ENCODE peak calls at places on chromosomes 11 and 22, in five cellular contexts. One of them, this sample, is unnamed.

GRCh38 chr11:130613396-130613795 is 165.0 kb downstream of the ADAMTS15 start:
- DNase-seq in fibroblast of lung: no peak
- DNase-seq in A549: no peak
- DNase-seq in MM.1S: no peak
- DNase-seq in tibial nerve: no peak
- DNase-seq in this sample: no peak

GRCh38 chr11:94623120-94623735 is 56.1 kb downstream of the PIWIL4 start:
- DNase-seq in fibroblast of lung: peak
- DNase-seq in A549: peak
- DNase-seq in MM.1S: peak
- DNase-seq in tibial nerve: peak
- DNase-seq in this sample: no peak

GRCh38 chr11:27300974-27301373 is 62.0 kb downstream of the CCDC34 start:
- DNase-seq in fibroblast of lung: peak
- DNase-seq in A549: no peak
- DNase-seq in MM.1S: no peak
- DNase-seq in tibial nerve: no peak
- DNase-seq in this sample: no peak

GRCh38 chr11:44014968-44015623 is 32.7 kb upstream of the ACCSL start:
- DNase-seq in fibroblast of lung: peak
- DNase-seq in A549: no peak
- DNase-seq in MM.1S: no peak
- DNase-seq in tibial nerve: no peak
- DNase-seq in this sample: no peak

GRCh38 chr11:130668751-130669150 is 220.3 kb downstream of the ADAMTS15 start:
- DNase-seq in fibroblast of lung: no peak
- DNase-seq in A549: no peak
- DNase-seq in MM.1S: no peak
- DNase-seq in tibial nerve: no peak
- DNase-seq in this sample: no peak

GRCh38 chr11:30445056-30445455 is 122.2 kb downstream of the ARL14EP start:
- DNase-seq in fibroblast of lung: no peak
- DNase-seq in A549: no peak
- DNase-seq in MM.1S: no peak
- DNase-seq in tibial nerve: no peak
- DNase-seq in this sample: no peak

GRCh38 chr22:38549106-38549884 is 20.7 kb downstream of the DMC1 start:
- DNase-seq in fibroblast of lung: no peak
- DNase-seq in A549: no peak
- DNase-seq in MM.1S: no peak
- DNase-seq in tibial nerve: no peak
- DNase-seq in this sample: no peak

GRCh38 chr11:27830206-27830605 is 130.0 kb upstream of the BDNF start:
- DNase-seq in fibroblast of lung: no peak
- DNase-seq in A549: no peak
- DNase-seq in MM.1S: no peak
- DNase-seq in tibial nerve: no peak
- DNase-seq in this sample: no peak

GRCh38 chr11:126917531-126918204 is 82.9 kb downstream of the KIRREL3 start:
- DNase-seq in fibroblast of lung: peak
- DNase-seq in A549: peak
- DNase-seq in MM.1S: no peak
- DNase-seq in tibial nerve: no peak
- DNase-seq in this sample: no peak

GRCh38 chr22:50731811-50732624 is 6.0 kb upstream of the ACR start:
- DNase-seq in fibroblast of lung: peak
- DNase-seq in A549: peak
- DNase-seq in MM.1S: peak
- DNase-seq in tibial nerve: no peak
- DNase-seq in this sample: no peak

GRCh38 chr11:29159552-29160465 is 857.0 kb downstream of the KCNA4 start:
- DNase-seq in fibroblast of lung: peak
- DNase-seq in A549: peak
- DNase-seq in MM.1S: peak
- DNase-seq in tibial nerve: no peak
- DNase-seq in this sample: no peak

GRCh38 chr11:64713031-64713780 is 9.8 kb downstream of the NRXN2 start:
- DNase-seq in fibroblast of lung: peak
- DNase-seq in A549: peak
- DNase-seq in MM.1S: peak
- DNase-seq in tibial nerve: no peak
- DNase-seq in this sample: no peak

GRCh38 chr11:3161720-3162409 is 3.2 kb downstream of the OSBPL5 start:
- DNase-seq in fibroblast of lung: no peak
- DNase-seq in A549: no peak
- DNase-seq in MM.1S: no peak
- DNase-seq in tibial nerve: no peak
- DNase-seq in this sample: no peak

GRCh38 chr11:37770145-37770544 is 1172.1 kb upstream of the RAG2 start:
- DNase-seq in fibroblast of lung: peak
- DNase-seq in A549: no peak
- DNase-seq in MM.1S: no peak
- DNase-seq in tibial nerve: no peak
- DNase-seq in this sample: no peak

GRCh38 chr22:37731804-37732471 is 35.1 kb downstream of the TRIOBP start:
- DNase-seq in fibroblast of lung: no peak
- DNase-seq in A549: peak
- DNase-seq in MM.1S: no peak
- DNase-seq in tibial nerve: no peak
- DNase-seq in this sample: no peak

GRCh38 chr22:39510529-39511149 is 8.5 kb downstream of the MIEF1 start:
- DNase-seq in fibroblast of lung: no peak
- DNase-seq in A549: no peak
- DNase-seq in MM.1S: no peak
- DNase-seq in tibial nerve: no peak
- DNase-seq in this sample: no peak

GRCh38 chr11:16902182-16902581 is 112.0 kb downstream of the PLEKHA7 start:
- DNase-seq in fibroblast of lung: peak
- DNase-seq in A549: no peak
- DNase-seq in MM.1S: no peak
- DNase-seq in tibial nerve: no peak
- DNase-seq in this sample: no peak

GRCh38 chr22:50703726-50704509 is 31.3 kb downstream of the SHANK3 start:
- DNase-seq in fibroblast of lung: no peak
- DNase-seq in A549: no peak
- DNase-seq in MM.1S: no peak
- DNase-seq in tibial nerve: no peak
- DNase-seq in this sample: no peak

DNA sequence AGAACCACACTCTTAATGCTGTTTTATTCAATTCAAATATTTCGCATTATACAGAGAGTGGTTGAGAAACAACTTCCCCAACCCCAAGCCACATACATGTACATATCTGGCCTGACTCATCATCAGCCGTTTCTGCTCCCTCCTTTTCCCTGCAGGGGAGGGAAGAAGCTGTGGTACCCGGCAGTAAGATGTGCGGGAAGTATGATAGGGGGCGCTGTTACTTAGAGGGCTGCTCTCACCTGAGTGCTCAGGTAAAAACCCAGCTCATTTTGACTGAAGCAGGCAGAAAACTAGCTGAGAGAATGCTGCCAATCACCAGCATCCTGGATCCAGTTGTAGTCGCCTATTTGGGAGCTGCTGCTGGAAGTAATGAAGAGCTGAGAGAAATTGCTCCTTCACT is 85.6 kb downstream of the NELL1 start:
- DNase-seq in fibroblast of lung: no peak
- DNase-seq in A549: peak
- DNase-seq in MM.1S: no peak
- DNase-seq in tibial nerve: no peak
- DNase-seq in this sample: no peak
- TF ChIP-seq CTCF in fibroblast of lung: no peak
- TF ChIP-seq CTCF in A549: no peak
- TF ChIP-seq CTCF in MM.1S: peak
- TF ChIP-seq CTCF in tibial nerve: no peak
- TF ChIP-seq CTCF in this sample: no peak

DNA sequence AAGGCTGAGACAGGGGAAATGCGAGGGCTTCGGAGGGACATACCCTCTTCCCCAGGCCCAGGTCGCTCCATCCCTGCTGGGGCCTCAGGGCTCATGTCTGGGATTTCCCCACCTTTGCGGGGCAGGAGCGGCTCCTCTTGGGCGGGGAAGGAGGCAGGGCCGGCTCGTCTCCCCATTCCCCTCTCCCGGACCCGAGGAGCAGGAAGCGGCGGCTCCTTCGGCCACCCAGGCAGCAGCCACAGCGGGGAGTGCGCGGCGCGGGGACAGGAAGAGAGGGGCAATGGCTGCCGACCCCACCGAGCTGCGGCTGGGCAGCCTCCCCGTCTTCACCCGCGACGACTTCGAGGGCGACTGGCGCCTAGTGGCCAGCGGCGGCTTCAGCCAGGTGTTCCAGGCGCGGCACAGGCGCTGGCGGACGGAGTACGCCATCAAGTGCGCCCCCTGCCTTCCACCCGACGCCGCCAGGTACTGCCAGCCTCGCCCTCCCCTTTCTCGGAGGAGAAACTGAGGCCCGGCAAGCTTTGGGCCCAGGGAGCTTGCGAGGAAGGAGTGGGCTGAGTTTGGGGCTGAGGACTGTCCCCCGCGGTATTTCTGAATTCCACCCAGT is at the start of gene ANKK1:
- DNase-seq in fibroblast of lung: no peak
- DNase-seq in A549: no peak
- DNase-seq in MM.1S: no peak
- DNase-seq in tibial nerve: no peak
- DNase-seq in this sample: no peak
- TF ChIP-seq CTCF in fibroblast of lung: no peak
- TF ChIP-seq CTCF in A549: no peak
- TF ChIP-seq CTCF in MM.1S: no peak
- TF ChIP-seq CTCF in tibial nerve: no peak
- TF ChIP-seq CTCF in this sample: no peak

DNA sequence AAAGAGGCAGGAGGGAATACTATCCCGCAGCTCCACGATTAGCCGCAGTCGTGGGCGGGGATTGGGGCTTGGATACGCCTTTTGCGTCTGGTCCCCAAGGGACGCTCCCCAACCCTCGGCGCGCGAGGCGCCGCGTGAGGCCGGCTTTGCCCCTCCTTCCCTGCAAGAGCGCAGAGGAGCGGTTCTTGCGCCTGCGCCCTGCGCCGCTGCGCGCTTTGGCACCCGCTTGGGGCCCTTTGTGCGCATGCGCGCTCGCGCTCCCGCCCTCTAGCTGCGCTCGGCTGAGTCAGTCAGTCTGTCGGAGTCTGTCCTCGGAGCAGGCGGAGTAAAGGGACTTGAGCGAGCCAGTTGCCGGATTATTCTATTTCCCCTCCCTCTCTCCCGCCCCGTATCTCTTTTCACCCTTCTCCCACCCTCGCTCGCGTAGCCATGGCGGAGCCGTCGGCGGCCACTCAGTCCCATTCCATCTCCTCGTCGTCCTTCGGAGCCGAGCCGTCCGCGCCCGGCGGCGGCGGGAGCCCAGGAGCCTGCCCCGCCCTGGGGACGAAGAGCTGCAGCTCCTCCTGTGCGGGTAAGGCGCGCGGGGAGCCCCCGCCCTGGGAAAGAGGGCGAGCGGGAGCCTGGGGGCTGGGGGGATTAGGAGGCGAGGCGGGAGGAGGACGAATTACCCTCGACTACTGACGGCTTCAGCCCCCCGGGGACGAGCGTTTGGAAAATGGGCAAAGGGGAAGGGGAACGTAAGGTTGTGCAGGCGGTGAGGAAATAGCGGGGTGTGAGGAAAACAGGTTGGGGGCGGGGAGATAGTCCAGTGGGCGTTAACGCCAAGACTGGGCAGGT is at the start of gene RTN3:
- DNase-seq in fibroblast of lung: peak
- DNase-seq in A549: peak
- DNase-seq in MM.1S: peak
- DNase-seq in tibial nerve: peak
- DNase-seq in this sample: peak
- TF ChIP-seq CTCF in fibroblast of lung: no peak
- TF ChIP-seq CTCF in A549: no peak
- TF ChIP-seq CTCF in MM.1S: no peak
- TF ChIP-seq CTCF in tibial nerve: peak
- TF ChIP-seq CTCF in this sample: no peak

DNA sequence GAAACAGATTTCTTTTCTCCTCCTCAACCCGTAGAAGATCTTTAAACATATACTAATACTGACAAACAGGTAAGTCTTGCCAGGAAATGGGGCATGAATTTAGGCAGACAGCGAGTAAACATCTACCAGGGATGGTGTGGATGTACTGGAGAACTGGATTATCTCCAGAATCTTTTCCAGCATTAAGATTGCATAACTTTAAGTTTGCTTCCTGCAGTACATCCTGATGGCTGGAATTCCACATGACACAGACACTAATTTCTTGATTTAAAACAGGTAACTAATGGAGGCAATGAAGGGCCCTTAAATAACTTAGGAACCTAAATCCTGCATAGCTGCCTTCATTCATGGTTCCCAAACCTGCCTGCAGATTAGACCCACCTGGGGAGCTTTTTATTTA is 40.7 kb downstream of the JHY start:
- DNase-seq in fibroblast of lung: no peak
- DNase-seq in A549: no peak
- DNase-seq in MM.1S: no peak
- DNase-seq in tibial nerve: no peak
- DNase-seq in this sample: no peak
- TF ChIP-seq CTCF in fibroblast of lung: no peak
- TF ChIP-seq CTCF in A549: no peak
- TF ChIP-seq CTCF in MM.1S: no peak
- TF ChIP-seq CTCF in tibial nerve: no peak
- TF ChIP-seq CTCF in this sample: no peak

DNA sequence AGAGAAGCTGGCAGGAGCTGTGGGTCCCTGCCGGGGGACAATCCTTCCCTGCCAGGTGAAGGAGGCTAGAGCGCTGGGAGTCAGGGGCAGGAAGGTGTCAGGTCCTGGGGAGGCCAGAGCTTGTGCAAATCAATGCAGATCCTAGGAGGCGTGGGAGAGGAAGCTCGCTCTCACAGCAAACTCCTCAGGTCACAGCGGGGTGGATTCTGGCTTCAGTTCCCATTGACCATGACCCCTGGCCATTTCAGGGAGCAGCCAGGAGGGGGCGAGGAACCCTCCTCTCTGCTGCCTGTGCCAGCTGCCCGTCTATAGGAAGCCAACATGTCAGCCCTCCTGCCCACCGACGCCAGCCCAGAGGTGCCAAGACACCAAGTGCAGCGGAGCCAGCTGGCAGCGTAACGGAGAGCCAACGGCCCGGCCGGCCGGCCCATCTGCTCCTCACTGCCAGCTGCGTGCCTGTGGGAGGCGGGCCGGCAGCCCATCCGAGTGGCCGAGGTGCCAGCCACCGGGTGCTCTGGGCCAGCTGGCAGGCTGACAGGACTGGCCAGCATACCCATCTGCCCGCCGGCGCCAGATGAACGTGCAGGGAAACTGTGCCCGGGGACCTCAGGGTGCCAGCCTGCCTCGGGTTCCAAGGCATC is 374.9 kb downstream of the MIAT start:
- DNase-seq in fibroblast of lung: peak
- DNase-seq in A549: no peak
- DNase-seq in MM.1S: no peak
- DNase-seq in tibial nerve: no peak
- DNase-seq in this sample: no peak
- TF ChIP-seq CTCF in fibroblast of lung: no peak
- TF ChIP-seq CTCF in A549: no peak
- TF ChIP-seq CTCF in MM.1S: no peak
- TF ChIP-seq CTCF in tibial nerve: no peak
- TF ChIP-seq CTCF in this sample: no peak

This sample was measured in activated B cell treated with CpG ODN at 0.5 μM for 24 hours.